ENCODE peak calls at places on chromosomes 13 and 19, in six cellular contexts. C is tibial nerve, S is cardiac muscle cell, R is tibial artery, M is GM10248, U is epithelial cell of esophagus. H is an unnamed sample.
A peak's percentile ranks its signal among the peaks of the same experiment; 100 is the strongest.

GRCh38 chr19:48768989-48769713 is 13.8 kb downstream of the FGF21 start:
- DNase-seq in C (no peak), S (no peak), R (no peak), M (no peak), U (no peak), H (no peak)

GRCh38 chr13:113981201-113981605 is 7.3 kb upstream of the C13orf46 start:
- DNase-seq in C (peak; percentile 68), S (no peak), R (peak; percentile 70), M (no peak), U (peak; percentile 88), H (no peak)

GRCh38 chr13:49652691-49653305 is 24.5 kb downstream of the ARL11 start:
- DNase-seq in C (no peak), S (peak; percentile 60), R (no peak), M (peak; percentile 57), U (peak; percentile 53), H (peak; percentile 55)

GRCh38 chr19:3851254-3852176 is 17.3 kb downstream of the ZFR2 start:
- DNase-seq in C (no peak), S (no peak), R (no peak), M (no peak), U (no peak), H (no peak)

GRCh38 chr19:13932911-13933393 is 5.3 kb downstream of the PODNL1 start:
- DNase-seq in C (no peak), S (no peak), R (no peak), M (no peak), U (no peak), H (no peak)

GRCh38 chr13:104645786-104646185 is 1579.6 kb upstream of the SLC10A2 start:
- DNase-seq in C (no peak), S (no peak), R (no peak), M (no peak), U (no peak), H (no peak)

GRCh38 chr13:100106705-100107104 is 17.8 kb downstream of the PCCA start:
- DNase-seq in C (no peak), S (no peak), R (no peak), M (no peak), U (peak; percentile 70), H (no peak)

GRCh38 chr13:71514900-71515598 is 352.0 kb downstream of the DACH1 start:
- DNase-seq in C (no peak), S (no peak), R (no peak), M (no peak), U (no peak), H (no peak)

GRCh38 chr13:43830481-43830873 is 43.7 kb upstream of the ENOX1 start:
- DNase-seq in C (no peak), S (no peak), R (no peak), M (no peak), U (peak; percentile 71), H (no peak)

GRCh38 chr19:16571283-16571682 is 932 bp downstream of the SLC35E1 start:
- DNase-seq in C (no peak), S (no peak), R (no peak), M (no peak), U (peak; percentile 31), H (no peak)

GRCh38 chr19:35479278-35479677 is 11.0 kb downstream of the KRTDAP start:
- DNase-seq in C (no peak), S (no peak), R (no peak), M (no peak), U (peak; percentile 53), H (no peak)

GRCh38 chr13:84910423-84910822 is 888.8 kb downstream of the SLITRK6 start:
- DNase-seq in C (no peak), S (no peak), R (no peak), M (no peak), U (no peak), H (no peak)

GRCh38 chr13:84917252-84917878 is 881.9 kb downstream of the SLITRK6 start:
- DNase-seq in C (no peak), S (peak; percentile 10), R (no peak), M (no peak), U (peak; percentile 28), H (no peak)

DNA sequence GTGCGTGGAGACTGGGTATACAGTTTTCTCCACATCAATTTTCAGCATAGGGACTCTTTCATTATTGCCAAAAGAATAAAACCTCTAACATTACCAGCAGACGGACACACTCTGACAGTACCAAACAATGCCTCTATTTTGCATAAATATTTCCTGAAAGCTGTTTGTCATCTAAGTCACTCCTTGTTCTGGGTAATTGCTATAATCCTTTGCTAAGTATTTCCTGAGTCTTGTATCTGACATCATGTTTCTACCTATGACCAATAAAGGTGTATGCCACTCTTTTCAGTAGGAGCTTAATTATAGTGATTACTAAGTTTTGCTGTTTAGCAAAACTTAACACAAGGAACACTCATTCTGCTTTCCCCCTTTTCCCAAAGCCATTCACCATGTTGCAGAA is 886.5 kb downstream of the SLITRK6 start:
- DNase-seq in C (no peak), S (no peak), R (no peak), M (no peak), U (peak; percentile 23), H (no peak)
- TF ChIP-seq CTCF in C (no peak), S (no peak), R (no peak), M (no peak), U (no peak), H (no peak)

GRCh38 chr19:46284635-46285034 is 12.2 kb upstream of the HIF3A start:
- DNase-seq in C (no peak), S (no peak), R (no peak), M (no peak), U (no peak), H (no peak)

GRCh38 chr19:46289724-46290619 is 6.9 kb upstream of the HIF3A start:
- DNase-seq in C (no peak), S (no peak), R (no peak), M (no peak), U (no peak), H (no peak)

GRCh38 chr19:46287585-46287984 is 9.3 kb upstream of the HIF3A start:
- DNase-seq in C (no peak), S (no peak), R (no peak), M (no peak), U (peak; percentile 39), H (no peak)

GRCh38 chr19:46291829-46292228 is 5.0 kb upstream of the HIF3A start:
- DNase-seq in C (no peak), S (no peak), R (no peak), M (no peak), U (no peak), H (no peak)

DNA sequence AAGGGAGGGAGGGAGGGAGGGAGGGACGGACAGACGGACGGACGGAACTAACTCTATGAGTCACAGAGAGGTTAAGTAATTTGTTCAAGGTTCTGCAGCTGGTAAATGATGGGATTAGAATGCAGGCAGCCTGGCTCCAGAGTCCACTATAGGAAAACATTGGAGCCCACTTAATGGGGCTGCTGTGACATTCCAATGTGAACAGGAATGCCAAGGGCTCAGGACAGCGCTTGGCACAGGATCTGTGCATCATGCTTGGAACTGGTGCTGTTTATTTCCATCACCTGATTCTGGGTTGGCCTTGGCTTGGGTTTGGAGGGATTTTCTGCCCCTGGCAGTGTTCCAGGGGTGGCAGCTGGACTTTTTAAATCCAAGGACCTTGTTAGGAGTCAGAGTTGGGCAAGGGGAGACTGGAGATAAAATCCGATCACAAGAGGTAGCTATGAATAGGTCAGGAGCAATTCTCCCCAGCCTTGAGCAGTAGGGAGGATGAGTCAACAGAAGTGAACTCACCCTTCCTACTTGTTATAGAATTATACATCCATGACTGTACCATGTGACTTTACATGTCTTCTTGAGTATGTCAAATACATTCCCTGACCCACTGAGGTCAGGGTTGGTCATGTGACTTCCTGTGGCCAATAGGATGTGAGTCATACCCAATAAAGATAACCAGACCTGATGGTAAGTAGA is 7.8 kb upstream of the HIF3A start:
- DNase-seq in C (no peak), S (peak; percentile 34), R (peak; percentile 81), M (no peak), U (peak; percentile 93), H (no peak)
- TF ChIP-seq CTCF in C (no peak), S (no peak), R (no peak), M (no peak), U (no peak), H (no peak)

GRCh38 chr13:23919006-23919405 is 21.7 kb upstream of the C1QTNF9B start:
- DNase-seq in C (no peak), S (no peak), R (no peak), M (no peak), U (no peak), H (no peak)
- TF ChIP-seq CTCF in C (no peak), S (no peak), R (no peak), M (no peak), U (no peak), H (no peak)

DNA sequence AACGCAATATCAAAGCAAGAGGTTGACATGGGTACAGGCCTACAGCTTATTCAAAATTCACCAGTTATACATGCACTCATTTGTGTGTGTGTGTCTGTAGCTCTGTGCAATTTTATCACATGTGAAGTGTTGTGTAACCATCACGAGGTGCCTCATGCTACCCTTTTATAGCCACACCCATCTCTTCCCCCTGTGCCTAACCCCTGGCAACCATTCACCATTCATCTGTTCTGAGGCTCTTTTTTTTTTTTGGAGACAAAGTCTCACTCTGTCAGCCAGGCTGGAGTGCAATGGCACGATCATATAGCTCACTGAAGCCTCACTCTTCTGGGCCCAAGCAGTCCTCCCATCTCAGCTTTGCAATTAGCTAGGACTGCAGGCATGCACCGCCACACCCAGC is 78.4 kb downstream of the DPF1 start:
- DNase-seq in C (no peak), S (no peak), R (no peak), M (no peak), U (peak; percentile 44), H (no peak)
- TF ChIP-seq CTCF in C (no peak), S (no peak), R (no peak), M (no peak), U (no peak), H (no peak)

DNA sequence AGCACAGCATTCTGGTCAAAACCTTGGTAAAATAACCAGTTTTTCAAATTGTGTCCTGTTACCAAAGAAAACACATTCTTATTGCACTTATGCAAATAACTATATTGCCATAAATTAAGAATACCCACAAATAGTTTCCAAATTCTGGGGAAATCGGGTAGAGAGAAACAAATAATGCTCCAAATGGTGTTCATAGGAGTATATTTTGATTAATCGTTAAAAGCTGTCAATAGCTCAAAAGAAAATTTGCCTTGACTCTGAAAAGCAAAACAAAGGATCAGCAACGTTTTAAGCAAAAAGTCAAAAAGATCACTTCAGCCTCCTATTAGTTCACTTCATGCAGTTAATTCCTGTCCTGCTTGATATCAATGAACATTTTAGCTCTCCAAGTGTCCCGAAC is 22.2 kb upstream of the CEACAM21 start:
- DNase-seq in C (no peak), S (no peak), R (no peak), M (no peak), U (no peak), H (no peak)
- TF ChIP-seq CTCF in C (no peak), S (no peak), R (no peak), M (no peak), U (no peak), H (no peak)

GRCh38 chr13:30105381-30105780 is 202.0 kb downstream of the KATNAL1 start:
- DNase-seq in C (no peak), S (peak; percentile 53), R (no peak), M (no peak), U (no peak), H (no peak)
- TF ChIP-seq CTCF in C (no peak), S (no peak), R (no peak), M (no peak), U (no peak), H (no peak)

H was measured in GM20000.